ENCODE peak calls at places on chromosomes 5 and 9, in five cellular contexts. U is cardiac muscle cell; P is right cardiac atrium; M is CD4-positive, CD25-positive, alpha-beta regulatory T cell; A is A673. L is an unnamed sample.

GRCh38 chr9:137989999-137990715 is 112.6 kb downstream of the CACNA1B start:
- DNase-seq in U (no peak), P (peak; percentile 5), M (no peak), A (peak; percentile 21), L (no peak)

GRCh38 chr5:34045996-34046395 is 3.0 kb upstream of the C1QTNF3 start:
- DNase-seq in U (no peak), P (no peak), M (no peak), A (no peak), L (no peak)

GRCh38 chr5:35248843-35249780 is 18.8 kb upstream of the PRLR start:
- DNase-seq in U (no peak), P (no peak), M (no peak), A (no peak), L (no peak)

GRCh38 chr9:111000202-111000601 is 38.1 kb downstream of the LPAR1 start:
- DNase-seq in U (no peak), P (no peak), M (no peak), A (no peak), L (no peak)

GRCh38 chr5:150342583-150342982 is 14.9 kb upstream of the TCOF1 start:
- DNase-seq in U (no peak), P (no peak), M (no peak), A (no peak), L (no peak)

GRCh38 chr5:74483001-74483400 is 157.5 kb downstream of the ENC1 start:
- DNase-seq in U (no peak), P (no peak), M (no peak), A (no peak), L (no peak)

GRCh38 chr5:136155769-136156168 is 23.1 kb downstream of the SMAD5 start:
- DNase-seq in U (no peak), P (no peak), M (no peak), A (no peak), L (no peak)

GRCh38 chr5:96963267-96963666 is 27.4 kb downstream of the LNPEP start:
- DNase-seq in U (peak; percentile 53), P (peak; percentile 80), M (no peak), A (peak; percentile 84), L (peak; percentile 84)

GRCh38 chr9:122176916-122177315 is 17.2 kb downstream of the MORN5 start:
- DNase-seq in U (no peak), P (no peak), M (no peak), A (no peak), L (no peak)

DNA sequence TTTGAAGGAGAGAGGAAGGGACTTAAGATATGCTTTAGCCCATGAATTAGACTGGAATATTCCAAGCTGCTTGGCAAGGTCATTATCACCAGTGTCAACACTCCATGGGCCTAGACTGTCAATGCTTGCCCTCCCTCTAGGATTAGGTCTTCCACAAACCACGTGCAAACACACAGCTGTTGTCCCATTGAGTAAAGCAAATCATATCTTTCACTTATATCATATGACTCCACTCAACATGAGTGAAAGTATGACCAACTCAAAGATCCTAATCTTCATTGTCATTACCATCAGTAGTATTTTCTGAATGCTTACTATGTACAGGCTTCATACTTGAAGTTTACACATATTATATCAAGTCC is 57.0 kb upstream of the GRAMD2B start:
- DNase-seq in U (no peak), P (no peak), M (no peak), A (no peak), L (no peak)
- H3K27ac ChIP-seq in U (no peak overlapping the region), P (no peak overlapping the region), M (no peak overlapping the region), A (no peak overlapping the region), L (no peak overlapping the region)

GRCh38 chr9:126916909-126917308 is 2.3 kb downstream of the RALGPS1 start:
- DNase-seq in U (no peak), P (no peak), M (no peak), A (peak; percentile 34), L (no peak)

GRCh38 chr9:126915281-126915816 is 767 bp downstream of the RALGPS1 start:
- DNase-seq in U (peak; percentile 41), P (peak; percentile 69), M (peak; percentile 65), A (no peak), L (no peak)

GRCh38 chr9:126914458-126915280 is at the start of gene RALGPS1:
- DNase-seq in U (peak; percentile 98), P (peak; percentile 98), M (peak; percentile 85), A (peak; percentile 97), L (peak; percentile 95)

GRCh38 chr9:126919193-126919592 is 4.6 kb downstream of the RALGPS1 start:
- DNase-seq in U (no peak), P (no peak), M (no peak), A (no peak), L (no peak)

DNA sequence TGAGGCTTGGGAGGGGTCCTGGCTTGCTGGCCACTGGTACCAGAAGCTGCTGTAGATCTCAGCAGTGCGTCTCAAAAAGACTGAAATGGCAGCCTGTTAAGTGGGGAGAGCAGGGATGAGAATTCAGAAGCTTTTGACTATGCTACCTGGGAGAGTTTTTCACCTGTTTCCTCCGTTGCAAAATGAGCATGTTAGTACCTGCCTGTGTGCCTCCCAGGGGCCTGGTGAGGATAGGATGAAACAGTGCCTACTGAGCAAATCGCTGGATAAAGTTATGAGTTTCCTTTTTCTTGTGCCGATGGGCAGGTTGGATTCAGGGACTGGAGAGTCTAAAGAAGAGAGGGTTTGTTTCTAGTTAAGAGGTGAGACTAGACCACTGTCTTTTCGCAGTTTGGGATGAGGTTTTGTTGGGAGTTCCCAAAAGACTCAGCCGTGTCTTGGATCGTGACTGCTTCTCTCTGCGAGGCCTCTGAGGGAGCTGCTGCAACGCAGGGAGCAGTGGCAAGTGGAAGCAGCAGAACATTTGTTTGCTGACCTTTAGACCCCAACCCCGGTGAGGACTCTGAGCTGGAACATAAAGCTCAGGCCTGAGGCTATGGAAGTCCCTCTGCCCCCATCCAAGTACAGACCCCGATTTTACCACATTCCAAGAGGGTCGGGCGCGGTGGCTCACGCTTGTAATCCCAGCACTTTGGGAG is 1.4 kb downstream of the RALGPS1 start:
- DNase-seq in U (no peak), P (no peak), M (no peak), A (no peak), L (no peak)
- H3K4me3 ChIP-seq in U (peak overlapping the region; percentile 69), P (no peak overlapping the region), M (no peak overlapping the region), A (peak overlapping the region; percentile 56), L (no peak overlapping the region)

GRCh38 chr5:7842531-7842930 is 8.4 kb downstream of the CFAP90 start:
- DNase-seq in U (no peak), P (no peak), M (no peak), A (no peak), L (no peak)
- H3K27ac ChIP-seq in U (no peak overlapping the region), P (no peak overlapping the region), M (no peak overlapping the region), A (no peak overlapping the region), L (no peak overlapping the region)

DNA sequence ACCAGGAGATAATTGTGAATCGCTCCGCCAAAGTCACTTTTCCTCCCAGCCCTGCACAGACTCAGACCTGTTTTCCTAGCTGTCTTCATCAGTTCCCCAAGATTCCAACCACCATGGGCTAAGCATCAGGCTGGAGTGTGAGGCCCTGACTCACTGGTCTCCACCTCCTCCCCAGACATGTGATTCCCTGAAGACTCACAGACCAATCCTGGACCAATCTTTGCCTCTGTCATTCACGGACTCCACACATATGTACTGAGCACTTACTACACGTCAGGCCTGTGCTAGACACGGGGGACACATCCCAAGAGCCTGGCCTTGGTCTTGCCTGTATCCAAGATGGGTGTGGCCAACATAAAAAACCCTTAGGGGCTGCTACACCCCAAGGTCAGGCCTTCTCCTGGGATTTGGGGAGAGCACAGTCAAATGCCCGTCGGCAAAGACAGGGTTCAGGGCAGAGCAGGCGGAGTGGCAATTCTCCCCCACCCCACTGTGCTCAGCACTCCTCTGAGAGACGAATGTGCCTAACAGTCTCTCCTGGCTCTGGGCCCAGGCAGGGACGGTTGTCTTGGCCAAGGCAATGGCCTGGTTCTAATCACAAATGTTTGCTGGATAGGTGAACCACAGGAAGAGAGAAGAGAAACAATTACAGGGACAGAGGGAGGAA is 11.9 kb downstream of the EEIG1 start:
- DNase-seq in U (no peak), P (peak; percentile 87), M (no peak), A (no peak), L (no peak)
- H3K4me3 ChIP-seq in U (no peak overlapping the region), P (no peak overlapping the region), M (peak overlapping the region; percentile 81), A (no peak overlapping the region), L (no peak overlapping the region)

DNA sequence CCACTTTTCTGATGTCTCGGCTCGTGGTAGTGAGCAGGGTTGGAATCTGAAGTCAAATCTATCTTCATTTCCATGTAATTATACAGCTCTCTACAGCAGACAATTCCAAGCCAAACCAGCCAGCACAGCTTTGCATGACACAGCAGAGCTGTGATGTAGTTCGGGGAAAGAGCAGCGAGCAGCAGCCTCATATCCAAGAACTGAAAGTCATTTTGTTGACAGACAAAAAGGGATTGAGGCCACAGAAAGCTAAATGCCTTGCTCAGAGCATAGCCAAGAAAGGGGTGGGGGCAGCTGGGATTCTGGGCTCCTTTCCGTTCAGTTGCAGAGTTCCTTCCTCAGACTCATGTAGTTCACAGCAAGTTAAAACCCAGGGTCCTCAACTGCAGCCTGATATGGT is 32.0 kb downstream of the LCP2 start:
- DNase-seq in U (no peak), P (peak; percentile 76), M (no peak), A (peak; percentile 13), L (no peak)
- H3K27ac ChIP-seq in U (no peak overlapping the region), P (no peak overlapping the region), M (peak overlapping the region; percentile 84), A (no peak overlapping the region), L (no peak overlapping the region)

GRCh38 chr5:142059304-142059940 is 46.6 kb upstream of the GNPDA1 start:
- DNase-seq in U (peak; percentile 23), P (no peak), M (no peak), A (peak; percentile 53), L (no peak)

GRCh38 chr5:142065273-142065672 is 43.3 kb upstream of the NDFIP1 start:
- DNase-seq in U (no peak), P (no peak), M (no peak), A (no peak), L (no peak)

GRCh38 chr5:142063878-142064331 is 44.7 kb upstream of the NDFIP1 start:
- DNase-seq in U (peak; percentile 51), P (peak; percentile 95), M (peak; percentile 15), A (peak; percentile 89), L (peak; percentile 60)

GRCh38 chr5:142057697-142058056 is 44.9 kb upstream of the GNPDA1 start:
- DNase-seq in U (no peak), P (no peak), M (no peak), A (no peak), L (no peak)

DNA sequence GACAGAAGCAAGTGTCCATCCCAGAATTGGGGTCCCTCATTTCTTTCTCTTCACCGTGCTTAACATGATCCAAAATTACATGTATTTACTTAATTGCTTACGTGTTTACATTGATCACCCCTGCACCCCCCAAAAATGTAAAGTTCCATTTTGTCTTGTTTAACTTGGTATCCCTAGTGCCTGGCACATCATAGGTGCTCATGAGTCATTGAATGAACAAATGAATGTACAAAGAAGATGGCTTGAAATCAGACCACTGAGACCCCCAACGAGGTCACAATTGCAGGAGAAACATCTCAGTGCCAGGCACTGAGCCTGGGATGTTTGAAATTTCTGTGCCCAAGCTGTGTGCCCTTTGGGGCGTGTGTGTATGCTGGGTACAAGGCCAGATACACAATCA is 45.2 kb upstream of the NDFIP1 start:
- DNase-seq in U (no peak), P (no peak), M (no peak), A (no peak), L (no peak)
- H3K4me3 ChIP-seq in U (no peak overlapping the region), P (no peak overlapping the region), M (peak overlapping the region; percentile 34), A (no peak overlapping the region), L (no peak overlapping the region)

DNA sequence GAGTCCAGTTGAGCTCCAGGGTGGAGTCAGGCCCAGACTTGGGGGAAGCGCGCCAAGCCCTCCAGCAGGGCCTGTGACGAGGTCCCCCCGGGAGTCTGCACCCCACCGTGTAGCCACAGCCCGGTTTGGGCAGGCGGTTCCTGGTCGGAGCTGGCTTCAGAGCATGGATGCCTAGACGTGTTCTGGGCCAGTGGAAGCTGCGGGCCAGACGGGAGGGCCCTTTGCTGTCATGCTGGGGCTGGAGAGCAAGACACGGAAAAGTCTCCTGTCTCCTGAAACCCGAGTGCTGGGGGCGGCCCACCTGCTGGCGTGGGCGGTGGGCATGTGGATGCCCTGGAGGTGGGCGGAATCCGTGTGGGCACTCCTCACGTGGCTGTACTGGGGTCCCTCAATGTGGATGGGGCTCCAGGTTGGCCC is 1.9 kb downstream of the GPSM1 start:
- DNase-seq in U (no peak), P (peak; percentile 85), M (no peak), A (no peak), L (no peak)
- H3K27ac ChIP-seq in U (peak overlapping the region; percentile 78), P (peak overlapping the region; percentile 61), M (no peak overlapping the region), A (peak overlapping the region; percentile 74), L (no peak overlapping the region)